ENCODE peak calls at places on chromosomes 16 and 17, in ten cellular contexts. P, Z, C, Q, K, H, B, R, X and U are unnamed samples.
A peak's percentile ranks its signal among the peaks of the same experiment; 100 is the strongest.

GRCh38 chr17:7466644-7467341 is 12.6 kb downstream of the ZBTB4 start:
- DNase-seq in P (peak; percentile 16), Z (no peak), C (no peak), Q (no peak), K (peak; percentile 90), H (no peak), B (no peak), R (peak; percentile 82), X (peak; percentile 86), U (peak; percentile 87)

GRCh38 chr17:29567362-29568330 is 809 bp upstream of the ABHD15 start:
- DNase-seq in P (peak; percentile 47), Z (peak; percentile 74), C (peak; percentile 83), Q (peak; percentile 56), K (peak; percentile 84), H (no peak), B (peak; percentile 59), R (peak; percentile 73), X (peak; percentile 61), U (peak; percentile 81)

GRCh38 chr17:1577186-1577585 is 14.6 kb upstream of the PITPNA start:
- DNase-seq in P (peak; percentile 77), Z (no peak), C (no peak), Q (peak; percentile 89), K (peak; percentile 92), H (no peak), B (no peak), R (peak; percentile 88), X (peak; percentile 84), U (peak; percentile 97)

GRCh38 chr17:56592487-56593072 is 919 bp upstream of the NOG start:
- DNase-seq in P (peak; percentile 81), Z (peak; percentile 88), C (peak; percentile 87), Q (peak; percentile 25), K (peak; percentile 86), H (no peak), B (peak; percentile 8), R (peak; percentile 58), X (peak; percentile 47), U (peak; percentile 87)

GRCh38 chr17:50557265-50558029 is 3.1 kb upstream of the CACNA1G start:
- DNase-seq in P (no peak), Z (no peak), C (no peak), Q (no peak), K (no peak), H (no peak), B (no peak), R (no peak), X (no peak), U (no peak)

GRCh38 chr17:15999974-16000827 is 577 bp downstream of the TTC19 start:
- DNase-seq in P (peak; percentile 38), Z (peak; percentile 68), C (no peak), Q (peak; percentile 17), K (no peak), H (no peak), B (no peak), R (peak; percentile 38), X (peak; percentile 47), U (peak; percentile 59)

GRCh38 chr17:50056217-50056960 is 479 bp downstream of the ITGA3 start:
- DNase-seq in P (peak; percentile 67), Z (peak; percentile 86), C (peak; percentile 73), Q (peak; percentile 74), K (peak; percentile 74), H (no peak), B (no peak), R (peak; percentile 55), X (peak; percentile 69), U (peak; percentile 88)

GRCh38 chr17:39607851-39608130 is at the start of gene NEUROD2:
- DNase-seq in P (no peak), Z (no peak), C (no peak), Q (no peak), K (no peak), H (no peak), B (no peak), R (no peak), X (no peak), U (no peak)

GRCh38 chr17:31919802-31920525 is 16.8 kb upstream of the SUZ12 start:
- DNase-seq in P (no peak), Z (no peak), C (no peak), Q (no peak), K (no peak), H (no peak), B (no peak), R (no peak), X (no peak), U (no peak)

GRCh38 chr17:50360716-50361115 is 12.3 kb downstream of the MRPL27 start:
- DNase-seq in P (no peak), Z (no peak), C (no peak), Q (no peak), K (no peak), H (no peak), B (no peak), R (no peak), X (no peak), U (peak; percentile 64)

GRCh38 chr17:65749479-65749878 is 188.0 kb upstream of the AXIN2 start:
- DNase-seq in P (peak; percentile 88), Z (no peak), C (no peak), Q (no peak), K (no peak), H (no peak), B (no peak), R (no peak), X (no peak), U (no peak)

GRCh38 chr17:49871211-49871610 is 23.3 kb upstream of the TAC4 start:
- DNase-seq in P (no peak), Z (no peak), C (no peak), Q (peak; percentile 27), K (no peak), H (no peak), B (no peak), R (no peak), X (no peak), U (no peak)

GRCh38 chr17:78675836-78676235 is 98.6 kb upstream of the DNAH17 start:
- DNase-seq in P (no peak), Z (no peak), C (no peak), Q (no peak), K (no peak), H (no peak), B (no peak), R (no peak), X (no peak), U (no peak)

GRCh38 chr16:7025616-7026190 is 306.9 kb upstream of the RBFOX1 start:
- DNase-seq in P (peak; percentile 46), Z (peak; percentile 89), C (no peak), Q (peak; percentile 6), K (peak; percentile 74), H (no peak), B (no peak), R (peak; percentile 58), X (peak; percentile 13), U (peak; percentile 66)

GRCh38 chr17:30155389-30155788 is 38.8 kb downstream of the NSRP1 start:
- DNase-seq in P (no peak), Z (no peak), C (no peak), Q (no peak), K (no peak), H (no peak), B (no peak), R (no peak), X (no peak), U (no peak)

DNA sequence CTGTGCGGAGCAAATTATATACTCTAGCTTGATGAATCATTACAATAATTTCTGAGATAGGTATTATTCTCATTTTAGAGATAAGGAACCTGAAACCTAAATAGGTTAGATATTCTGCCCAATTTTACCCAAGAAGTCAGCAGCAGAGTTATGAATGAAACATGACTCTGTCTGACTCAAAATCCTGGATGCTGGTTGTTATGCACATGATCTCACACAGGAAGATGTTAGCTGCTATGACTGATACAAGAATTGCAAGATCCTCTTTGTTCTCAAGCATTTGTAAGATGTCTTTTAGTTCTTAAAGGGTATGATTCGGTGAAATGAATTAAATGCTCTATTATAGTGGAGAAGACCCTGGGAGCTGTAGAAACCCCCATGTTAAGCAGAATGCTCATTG is 447.8 kb downstream of the KIF2B start:
- DNase-seq in P (no peak), Z (no peak), C (no peak), Q (no peak), K (no peak), H (no peak), B (no peak), R (no peak), X (no peak), U (no peak)
- H3K9me3 ChIP-seq in P (peaks cover 51% of the 10 kb centered on the region), Z (no peaks in the 10 kb centered on the region), C (no peaks in the 10 kb centered on the region), Q (no peaks in the 10 kb centered on the region), K (no peaks in the 10 kb centered on the region), H (no peaks in the 10 kb centered on the region), B (no peaks in the 10 kb centered on the region), R (peaks cover 9% of the 10 kb centered on the region), X (no peaks in the 10 kb centered on the region), U (no peaks in the 10 kb centered on the region)

DNA sequence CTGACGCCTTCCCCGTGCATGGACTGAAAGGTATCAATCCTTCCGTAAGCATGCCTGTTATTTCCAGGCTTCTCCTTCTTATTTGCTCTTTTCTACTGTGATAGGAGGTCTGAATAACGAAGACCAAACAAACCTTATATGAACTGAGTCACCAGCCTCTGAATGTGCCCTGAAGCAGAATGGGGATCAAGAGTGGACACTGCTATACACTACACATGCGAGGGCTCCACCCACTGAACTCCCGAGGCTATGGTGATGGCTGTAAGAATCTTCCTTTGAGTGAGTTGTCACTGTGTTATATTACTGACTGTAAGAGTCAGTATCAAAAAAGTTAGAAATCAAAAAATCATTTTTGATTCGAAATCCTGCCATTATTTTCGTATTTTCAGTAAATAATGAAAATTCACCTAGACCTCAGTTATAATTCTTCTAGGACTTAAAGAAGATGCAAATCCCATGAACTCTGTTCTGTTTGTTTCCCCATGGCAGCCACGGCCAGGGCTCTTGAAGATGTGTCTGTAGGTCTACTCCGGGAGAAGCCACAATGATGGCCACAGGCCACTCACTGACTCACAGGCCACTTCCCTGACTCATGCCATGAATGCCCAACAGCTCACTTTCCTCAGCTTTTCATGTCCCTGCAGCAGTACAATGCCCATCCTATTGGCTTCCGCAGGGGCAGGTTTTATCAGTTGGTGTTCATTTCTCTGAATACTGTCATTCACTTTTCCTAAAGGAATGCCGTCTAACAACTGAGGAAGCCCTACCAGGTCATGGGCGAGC is 54.7 kb downstream of the ZZEF1 start:
- DNase-seq in P (peak; percentile 74), Z (no peak), C (no peak), Q (no peak), K (no peak), H (no peak), B (no peak), R (no peak), X (no peak), U (no peak)
- H3K36me3 ChIP-seq in P (peaks cover 23% of the 10 kb centered on the region), Z (peaks cover 56% of the 10 kb centered on the region), C (peaks cover 52% of the 10 kb centered on the region), Q (peaks cover 3% of the 10 kb centered on the region), K (peaks cover 94% of the 10 kb centered on the region), H (no peaks in the 10 kb centered on the region), B (peaks cover 70% of the 10 kb centered on the region), R (peaks cover 93% of the 10 kb centered on the region), X (no peaks in the 10 kb centered on the region), U (peaks cover 11% of the 10 kb centered on the region)

GRCh38 chr16:35319536-35320192 is 1860.3 kb downstream of the TP53TG3F start:
- DNase-seq in P (no peak), Z (no peak), C (no peak), Q (no peak), K (no peak), H (no peak), B (no peak), R (no peak), X (no peak), U (no peak)
- H3K9me3 ChIP-seq in P (no peaks in the 10 kb centered on the region), Z (peaks cover 4% of the 10 kb centered on the region), C (no peaks in the 10 kb centered on the region), Q (no peaks in the 10 kb centered on the region), K (no peaks in the 10 kb centered on the region), H (no peaks in the 10 kb centered on the region), B (no peaks in the 10 kb centered on the region), R (no peaks in the 10 kb centered on the region), X (no peaks in the 10 kb centered on the region), U (no peaks in the 10 kb centered on the region)

DNA sequence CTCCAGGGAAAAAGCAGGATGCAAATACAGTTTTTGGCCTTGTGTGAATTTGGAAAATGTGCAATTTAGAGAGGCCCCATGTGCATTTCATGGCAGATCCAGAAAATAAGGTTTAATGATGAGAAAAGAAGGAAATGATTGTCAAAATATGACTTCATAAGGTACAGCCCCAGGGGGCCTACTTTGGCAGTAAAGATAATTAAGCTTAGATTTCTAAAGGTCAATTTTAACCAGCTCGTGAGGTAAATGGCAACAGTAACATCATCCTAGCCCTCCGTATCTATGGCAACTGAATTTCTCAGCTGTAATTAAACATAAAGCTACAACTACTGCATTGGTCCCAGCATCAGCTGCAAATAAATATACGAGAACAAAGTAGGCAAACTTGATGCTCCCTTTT is 30.0 kb upstream of the PRSS54 start:
- DNase-seq in P (no peak), Z (no peak), C (no peak), Q (no peak), K (no peak), H (no peak), B (no peak), R (no peak), X (no peak), U (no peak)
- H3K36me3 ChIP-seq in P (no peaks in the 10 kb centered on the region), Z (no peaks in the 10 kb centered on the region), C (no peaks in the 10 kb centered on the region), Q (no peaks in the 10 kb centered on the region), K (no peaks in the 10 kb centered on the region), H (no peaks in the 10 kb centered on the region), B (no peaks in the 10 kb centered on the region), R (no peaks in the 10 kb centered on the region), X (no peaks in the 10 kb centered on the region), U (no peaks in the 10 kb centered on the region)